ENCODE peak calls at places on chromosomes 6 and 20, in eight cellular contexts. One of them, this sample, is unnamed.

GRCh38 chr6:105226598-105227291 is 46.9 kb upstream of the POPDC3 start:
- DNase-seq in fibroblast of mammary gland: peak; percentile 52
- DNase-seq in ELR: peak; percentile 49
- DNase-seq in cardiac fibroblast: peak; percentile 19
- DNase-seq in naive thymus-derived CD8-positive, alpha-beta T cell: no peak
- DNase-seq in fibroblast of lung: no peak
- DNase-seq in activated naive CD4-positive, alpha-beta T cell treated with anti-CD3 and anti-CD28 coated beads for 36 hours: no peak
- DNase-seq in activated naive CD8-positive, alpha-beta T cell treated with anti-CD3 and anti-CD28 coated beads, Interleukin-2, amount 50 U/mL, for 24 hours: no peak
- DNase-seq in this sample: no peak

GRCh38 chr6:157650261-157650640 is 172.8 kb upstream of the SNX9 start:
- DNase-seq in fibroblast of mammary gland: no peak
- DNase-seq in activated naive CD8-positive, alpha-beta T cell treated with anti-CD3 and anti-CD28 coated beads, Interleukin-2, amount 50 U/mL, for 24 hours: no peak
- DNase-seq in ELR: no peak
- DNase-seq in fibroblast of lung: no peak
- DNase-seq in activated naive CD4-positive, alpha-beta T cell treated with anti-CD3 and anti-CD28 coated beads for 36 hours: no peak
- DNase-seq in naive thymus-derived CD8-positive, alpha-beta T cell: no peak
- DNase-seq in cardiac fibroblast: no peak
- DNase-seq in this sample: no peak

GRCh38 chr6:133774356-133774755 is 114.6 kb upstream of the TCF21 start:
- DNase-seq in activated naive CD8-positive, alpha-beta T cell treated with anti-CD3 and anti-CD28 coated beads, Interleukin-2, amount 50 U/mL, for 24 hours: no peak
- DNase-seq in ELR: peak; percentile 86
- DNase-seq in fibroblast of lung: peak; percentile 37
- DNase-seq in cardiac fibroblast: peak; percentile 87
- DNase-seq in naive thymus-derived CD8-positive, alpha-beta T cell: no peak
- DNase-seq in activated naive CD4-positive, alpha-beta T cell treated with anti-CD3 and anti-CD28 coated beads for 36 hours: no peak
- DNase-seq in fibroblast of mammary gland: peak; percentile 78
- DNase-seq in this sample: no peak

GRCh38 chr6:110446405-110446804 is 30.0 kb downstream of the SLC22A16 start:
- DNase-seq in ELR: no peak
- DNase-seq in fibroblast of mammary gland: no peak
- DNase-seq in cardiac fibroblast: no peak
- DNase-seq in naive thymus-derived CD8-positive, alpha-beta T cell: no peak
- DNase-seq in fibroblast of lung: no peak
- DNase-seq in activated naive CD4-positive, alpha-beta T cell treated with anti-CD3 and anti-CD28 coated beads for 36 hours: no peak
- DNase-seq in activated naive CD8-positive, alpha-beta T cell treated with anti-CD3 and anti-CD28 coated beads, Interleukin-2, amount 50 U/mL, for 24 hours: no peak
- DNase-seq in this sample: no peak

GRCh38 chr6:149160943-149161342 is 156.6 kb upstream of the TAB2 start:
- DNase-seq in fibroblast of mammary gland: no peak
- DNase-seq in fibroblast of lung: no peak
- DNase-seq in ELR: no peak
- DNase-seq in naive thymus-derived CD8-positive, alpha-beta T cell: no peak
- DNase-seq in cardiac fibroblast: no peak
- DNase-seq in activated naive CD4-positive, alpha-beta T cell treated with anti-CD3 and anti-CD28 coated beads for 36 hours: no peak
- DNase-seq in activated naive CD8-positive, alpha-beta T cell treated with anti-CD3 and anti-CD28 coated beads, Interleukin-2, amount 50 U/mL, for 24 hours: no peak
- DNase-seq in this sample: no peak

GRCh38 chr6:133886104-133886503 is 2.8 kb upstream of the TCF21 start:
- DNase-seq in activated naive CD8-positive, alpha-beta T cell treated with anti-CD3 and anti-CD28 coated beads, Interleukin-2, amount 50 U/mL, for 24 hours: no peak
- DNase-seq in cardiac fibroblast: peak; percentile 13
- DNase-seq in ELR: no peak
- DNase-seq in naive thymus-derived CD8-positive, alpha-beta T cell: no peak
- DNase-seq in fibroblast of lung: no peak
- DNase-seq in fibroblast of mammary gland: no peak
- DNase-seq in activated naive CD4-positive, alpha-beta T cell treated with anti-CD3 and anti-CD28 coated beads for 36 hours: no peak
- DNase-seq in this sample: no peak

GRCh38 chr6:46730918-46731461 is 4.2 kb downstream of the PLA2G7 start:
- DNase-seq in naive thymus-derived CD8-positive, alpha-beta T cell: no peak
- DNase-seq in activated naive CD8-positive, alpha-beta T cell treated with anti-CD3 and anti-CD28 coated beads, Interleukin-2, amount 50 U/mL, for 24 hours: no peak
- DNase-seq in ELR: no peak
- DNase-seq in cardiac fibroblast: no peak
- DNase-seq in fibroblast of lung: no peak
- DNase-seq in fibroblast of mammary gland: no peak
- DNase-seq in activated naive CD4-positive, alpha-beta T cell treated with anti-CD3 and anti-CD28 coated beads for 36 hours: no peak
- DNase-seq in this sample: no peak

GRCh38 chr6:108165714-108166663 is at the start of gene NR2E1:
- DNase-seq in ELR: no peak
- DNase-seq in activated naive CD8-positive, alpha-beta T cell treated with anti-CD3 and anti-CD28 coated beads, Interleukin-2, amount 50 U/mL, for 24 hours: peak; percentile 15
- DNase-seq in cardiac fibroblast: peak; percentile 27
- DNase-seq in naive thymus-derived CD8-positive, alpha-beta T cell: no peak
- DNase-seq in fibroblast of mammary gland: peak; percentile 22
- DNase-seq in fibroblast of lung: peak; percentile 21
- DNase-seq in activated naive CD4-positive, alpha-beta T cell treated with anti-CD3 and anti-CD28 coated beads for 36 hours: no peak
- DNase-seq in this sample: peak; percentile 14

GRCh38 chr6:111828799-111829198 is 44.5 kb downstream of the FYN start:
- DNase-seq in ELR: no peak
- DNase-seq in fibroblast of lung: no peak
- DNase-seq in cardiac fibroblast: no peak
- DNase-seq in activated naive CD8-positive, alpha-beta T cell treated with anti-CD3 and anti-CD28 coated beads, Interleukin-2, amount 50 U/mL, for 24 hours: no peak
- DNase-seq in naive thymus-derived CD8-positive, alpha-beta T cell: no peak
- DNase-seq in activated naive CD4-positive, alpha-beta T cell treated with anti-CD3 and anti-CD28 coated beads for 36 hours: no peak
- DNase-seq in fibroblast of mammary gland: peak; percentile 39
- DNase-seq in this sample: no peak

GRCh38 chr6:26284537-26285142 is 80.4 kb upstream of the BTN3A2 start:
- DNase-seq in fibroblast of lung: peak; percentile 76
- DNase-seq in activated naive CD4-positive, alpha-beta T cell treated with anti-CD3 and anti-CD28 coated beads for 36 hours: peak; percentile 72
- DNase-seq in cardiac fibroblast: peak; percentile 79
- DNase-seq in activated naive CD8-positive, alpha-beta T cell treated with anti-CD3 and anti-CD28 coated beads, Interleukin-2, amount 50 U/mL, for 24 hours: peak; percentile 58
- DNase-seq in ELR: peak; percentile 80
- DNase-seq in fibroblast of mammary gland: peak; percentile 71
- DNase-seq in naive thymus-derived CD8-positive, alpha-beta T cell: peak; percentile 45
- DNase-seq in this sample: peak; percentile 77

GRCh38 chr6:56932891-56933473 is 21.9 kb upstream of the BEND6 start:
- DNase-seq in naive thymus-derived CD8-positive, alpha-beta T cell: no peak
- DNase-seq in fibroblast of lung: no peak
- DNase-seq in activated naive CD4-positive, alpha-beta T cell treated with anti-CD3 and anti-CD28 coated beads for 36 hours: no peak
- DNase-seq in activated naive CD8-positive, alpha-beta T cell treated with anti-CD3 and anti-CD28 coated beads, Interleukin-2, amount 50 U/mL, for 24 hours: no peak
- DNase-seq in ELR: no peak
- DNase-seq in cardiac fibroblast: no peak
- DNase-seq in fibroblast of mammary gland: no peak
- DNase-seq in this sample: no peak

GRCh38 chr6:139708342-139709199 is 334.1 kb upstream of the CITED2 start:
- DNase-seq in cardiac fibroblast: peak; percentile 81
- DNase-seq in fibroblast of mammary gland: peak; percentile 59
- DNase-seq in ELR: peak; percentile 93
- DNase-seq in naive thymus-derived CD8-positive, alpha-beta T cell: no peak
- DNase-seq in fibroblast of lung: peak; percentile 82
- DNase-seq in activated naive CD8-positive, alpha-beta T cell treated with anti-CD3 and anti-CD28 coated beads, Interleukin-2, amount 50 U/mL, for 24 hours: no peak
- DNase-seq in activated naive CD4-positive, alpha-beta T cell treated with anti-CD3 and anti-CD28 coated beads for 36 hours: no peak
- DNase-seq in this sample: no peak

GRCh38 chr6:169174516-169175359 is 78.9 kb downstream of the THBS2 start:
- DNase-seq in activated naive CD4-positive, alpha-beta T cell treated with anti-CD3 and anti-CD28 coated beads for 36 hours: no peak
- DNase-seq in activated naive CD8-positive, alpha-beta T cell treated with anti-CD3 and anti-CD28 coated beads, Interleukin-2, amount 50 U/mL, for 24 hours: no peak
- DNase-seq in fibroblast of mammary gland: no peak
- DNase-seq in fibroblast of lung: no peak
- DNase-seq in naive thymus-derived CD8-positive, alpha-beta T cell: no peak
- DNase-seq in cardiac fibroblast: no peak
- DNase-seq in ELR: no peak
- DNase-seq in this sample: no peak

GRCh38 chr6:21593927-21594421 is 423 bp downstream of the SOX4 start:
- DNase-seq in fibroblast of mammary gland: peak; percentile 67
- DNase-seq in cardiac fibroblast: peak; percentile 74
- DNase-seq in activated naive CD8-positive, alpha-beta T cell treated with anti-CD3 and anti-CD28 coated beads, Interleukin-2, amount 50 U/mL, for 24 hours: peak; percentile 23
- DNase-seq in fibroblast of lung: peak; percentile 75
- DNase-seq in activated naive CD4-positive, alpha-beta T cell treated with anti-CD3 and anti-CD28 coated beads for 36 hours: peak; percentile 25
- DNase-seq in ELR: peak; percentile 66
- DNase-seq in naive thymus-derived CD8-positive, alpha-beta T cell: peak; percentile 14
- DNase-seq in this sample: peak; percentile 24

GRCh38 chr6:75458895-75459294 is 34.7 kb downstream of the FILIP1 start:
- DNase-seq in ELR: no peak
- DNase-seq in fibroblast of mammary gland: peak; percentile 94
- DNase-seq in fibroblast of lung: peak; percentile 90
- DNase-seq in activated naive CD4-positive, alpha-beta T cell treated with anti-CD3 and anti-CD28 coated beads for 36 hours: no peak
- DNase-seq in naive thymus-derived CD8-positive, alpha-beta T cell: no peak
- DNase-seq in cardiac fibroblast: peak; percentile 95
- DNase-seq in activated naive CD8-positive, alpha-beta T cell treated with anti-CD3 and anti-CD28 coated beads, Interleukin-2, amount 50 U/mL, for 24 hours: no peak
- DNase-seq in this sample: no peak

GRCh38 chr6:150998992-150999975 is 133.8 kb downstream of the MTHFD1L start:
- DNase-seq in cardiac fibroblast: peak; percentile 44
- DNase-seq in activated naive CD4-positive, alpha-beta T cell treated with anti-CD3 and anti-CD28 coated beads for 36 hours: no peak
- DNase-seq in activated naive CD8-positive, alpha-beta T cell treated with anti-CD3 and anti-CD28 coated beads, Interleukin-2, amount 50 U/mL, for 24 hours: no peak
- DNase-seq in fibroblast of lung: peak; percentile 54
- DNase-seq in naive thymus-derived CD8-positive, alpha-beta T cell: no peak
- DNase-seq in ELR: no peak
- DNase-seq in fibroblast of mammary gland: peak; percentile 94
- DNase-seq in this sample: no peak

GRCh38 chr6:14858808-14859207 is 387.1 kb upstream of the JARID2 start:
- DNase-seq in naive thymus-derived CD8-positive, alpha-beta T cell: no peak
- DNase-seq in ELR: no peak
- DNase-seq in activated naive CD4-positive, alpha-beta T cell treated with anti-CD3 and anti-CD28 coated beads for 36 hours: peak; percentile 35
- DNase-seq in fibroblast of lung: no peak
- DNase-seq in cardiac fibroblast: no peak
- DNase-seq in fibroblast of mammary gland: no peak
- DNase-seq in activated naive CD8-positive, alpha-beta T cell treated with anti-CD3 and anti-CD28 coated beads, Interleukin-2, amount 50 U/mL, for 24 hours: no peak
- DNase-seq in this sample: peak; percentile 41

GRCh38 chr20:51767867-51768758 is at the start of gene ATP9A:
- DNase-seq in fibroblast of lung: peak; percentile 21
- DNase-seq in naive thymus-derived CD8-positive, alpha-beta T cell: no peak
- DNase-seq in activated naive CD4-positive, alpha-beta T cell treated with anti-CD3 and anti-CD28 coated beads for 36 hours: no peak
- DNase-seq in ELR: peak; percentile 44
- DNase-seq in fibroblast of mammary gland: no peak
- DNase-seq in activated naive CD8-positive, alpha-beta T cell treated with anti-CD3 and anti-CD28 coated beads, Interleukin-2, amount 50 U/mL, for 24 hours: no peak
- DNase-seq in cardiac fibroblast: peak; percentile 19
- DNase-seq in this sample: peak; percentile 8